ENCODE peak calls at places on chromosomes 2 and 18, in four cellular contexts. W is K562, Z is HepG2, U is H1. M is an unnamed sample.

GRCh38 chr2:175742367-175742766 is 259.7 kb downstream of the LNPK start:
- DNase-seq in W (no peak), Z (no peak), U (no peak), M (no peak)

GRCh38 chr2:85723707-85724360 is 29.7 kb downstream of the GNLY start:
- DNase-seq in Z (no peak), U (no peak), W (no peak), M (no peak)

GRCh38 chr18:60053747-60054304 is 154.0 kb downstream of the PMAIP1 start:
- DNase-seq in Z (peak), W (peak), U (no peak), M (peak)

GRCh38 chr2:186603208-186603765 is 13.4 kb downstream of the ITGAV start:
- DNase-seq in Z (no peak), U (no peak), W (no peak), M (no peak)

GRCh38 chr2:159449504-159450124 is 163.1 kb upstream of the WDSUB1 start:
- DNase-seq in W (no peak), U (no peak), Z (no peak), M (no peak)

GRCh38 chr2:233917146-233917545 is at the start of gene TRPM8:
- DNase-seq in U (no peak), W (no peak), Z (no peak), M (no peak)

GRCh38 chr2:1766400-1766799 is 22.1 kb upstream of the PXDN start:
- DNase-seq in Z (no peak), U (no peak), W (no peak), M (no peak)

GRCh38 chr18:23209796-23210195 is 74.5 kb downstream of the CABLES1 start:
- DNase-seq in W (no peak), U (no peak), Z (no peak), M (no peak)

GRCh38 chr2:141021109-141021508 is 1109.7 kb downstream of the LRP1B start:
- DNase-seq in U (no peak), W (no peak), Z (no peak), M (no peak)

GRCh38 chr2:24824966-24825882 is 32.0 kb downstream of the CENPO start:
- DNase-seq in U (peak), Z (no peak), W (peak), M (no peak)

GRCh38 chr2:69692424-69692823 is 48.9 kb upstream of the AAK1 start:
- DNase-seq in W (no peak), Z (no peak), U (no peak), M (no peak)

GRCh38 chr2:20650412-20650879 is 452 bp downstream of the HS1BP3 start:
- DNase-seq in Z (no peak), W (peak), U (no peak), M (no peak)

GRCh38 chr2:158772306-158773078 is 22.6 kb upstream of the DAPL1 start:
- DNase-seq in Z (no peak), U (no peak), W (no peak), M (no peak)

GRCh38 chr18:48858676-48859075 is 92.1 kb downstream of the SMAD7 start:
- DNase-seq in Z (no peak), U (no peak), W (no peak), M (no peak)

GRCh38 chr2:14978836-14979235 is 346.3 kb downstream of the LRATD1 start:
- DNase-seq in Z (no peak), U (no peak), W (no peak), M (no peak)

GRCh38 chr2:53403836-53404413 is 363.7 kb upstream of the CHAC2 start:
- DNase-seq in U (no peak), Z (no peak), W (no peak), M (no peak)

GRCh38 chr2:222837643-222838056 is 23.2 kb upstream of the ACSL3 start:
- DNase-seq in Z (peak), U (no peak), W (no peak), M (no peak)

GRCh38 chr2:231905026-231905425 is 21.2 kb downstream of the NPPC start:
- DNase-seq in W (no peak), Z (no peak), U (no peak), M (no peak)

GRCh38 chr18:43279015-43279758 is 1.9 kb upstream of the SYT4 start:
- DNase-seq in W (no peak), Z (peak), U (no peak), M (no peak)
- TF ChIP-seq CREB1 in W (no peak), Z (no peak), U (no peak), M (no peak)

GRCh38 chr2:10266133-10266620 is 36.5 kb upstream of the HPCAL1 start:
- DNase-seq in U (no peak), Z (no peak), W (no peak), M (no peak)
- TF ChIP-seq USF2 in U (no peak), Z (no peak), W (no peak), M (no peak)

GRCh38 chr2:71780162-71780561 is 326.8 kb downstream of the DYSF start:
- DNase-seq in U (no peak), W (no peak), Z (no peak), M (no peak)

GRCh38 chr2:71782323-71782722 is 329.0 kb downstream of the DYSF start:
- DNase-seq in Z (no peak), W (no peak), U (no peak), M (no peak)

GRCh38 chr2:71783815-71784214 is 330.5 kb downstream of the DYSF start:
- DNase-seq in W (no peak), Z (no peak), U (peak), M (no peak)

GRCh38 chr2:71783215-71783614 is 329.9 kb downstream of the DYSF start:
- DNase-seq in Z (no peak), U (peak), W (no peak), M (no peak)

DNA sequence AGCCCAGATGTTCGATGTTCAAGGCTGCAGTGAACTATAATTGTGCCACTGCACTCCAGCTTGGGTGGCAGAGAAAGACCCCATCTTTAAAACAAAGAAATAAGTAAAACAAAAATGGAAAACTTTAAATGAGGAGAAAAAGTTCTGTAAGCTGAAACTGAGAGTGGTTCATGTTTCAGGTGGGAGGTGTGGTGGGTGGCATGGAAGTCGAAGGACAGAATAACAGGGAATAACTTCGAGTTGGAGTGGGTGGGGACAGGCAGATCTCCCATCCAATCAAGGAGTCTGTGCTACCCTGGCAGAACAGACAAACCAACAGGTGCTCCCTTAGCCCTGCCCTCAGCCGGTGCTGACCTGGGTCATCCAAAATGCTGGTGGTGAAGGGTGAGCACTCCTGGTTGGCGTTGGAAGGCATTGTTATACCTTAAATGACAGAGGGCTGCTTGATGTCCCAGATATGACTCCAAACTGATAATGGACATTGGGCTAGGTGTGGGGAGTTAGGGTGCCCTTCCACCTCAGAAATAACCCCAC is 328.4 kb downstream of the DYSF start:
- DNase-seq in U (no peak), Z (no peak), W (no peak), M (no peak)
- TF ChIP-seq HDAC2 in U (no peak), Z (no peak), W (no peak), M (no peak)

GRCh38 chr2:99880148-99880983 is 262.0 kb downstream of the AFF3 start:
- DNase-seq in W (no peak), Z (no peak), U (no peak), M (no peak)
- TF ChIP-seq CREB1 in W (no peak), Z (no peak), U (no peak), M (no peak)

GRCh38 chr2:45301307-45302010 is 292.2 kb upstream of the SIX2 start:
- DNase-seq in Z (no peak), W (no peak), U (no peak), M (no peak)
- TF ChIP-seq USF2 in Z (no peak), W (no peak), U (no peak), M (no peak)

GRCh38 chr2:102604754-102605153 is 14.6 kb upstream of the SLC9A2 start:
- DNase-seq in U (no peak), Z (no peak), W (no peak), M (no peak)

GRCh38 chr2:102597788-102598187 is 21.6 kb upstream of the SLC9A2 start:
- DNase-seq in U (no peak), Z (no peak), W (peak), M (no peak)

GRCh38 chr2:102603904-102604303 is 15.4 kb upstream of the SLC9A2 start:
- DNase-seq in W (no peak), Z (no peak), U (no peak), M (no peak)

GRCh38 chr2:102601730-102602129 is 17.6 kb upstream of the SLC9A2 start:
- DNase-seq in W (no peak), U (no peak), Z (no peak), M (no peak)

DNA sequence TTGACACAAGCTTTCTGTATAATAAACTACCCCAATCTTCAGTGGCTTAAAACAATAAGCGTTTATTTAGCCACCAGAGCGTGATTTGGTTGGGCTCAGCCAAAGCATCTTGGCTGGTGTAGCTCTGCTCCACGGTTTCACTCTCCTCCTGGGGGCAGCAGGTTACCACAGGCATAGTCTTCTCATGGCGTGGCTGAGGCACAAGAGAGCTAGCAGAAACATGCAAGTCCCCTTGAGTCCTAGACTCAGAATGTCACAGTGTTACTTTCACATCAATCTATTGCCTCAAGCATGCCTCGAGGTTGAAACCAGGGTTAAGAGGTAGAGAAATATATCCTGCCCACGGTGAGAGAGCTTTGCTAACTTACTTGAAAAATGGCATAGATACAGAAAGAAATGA is 19.9 kb upstream of the SLC9A2 start:
- DNase-seq in U (no peak), W (no peak), Z (no peak), M (no peak)
- TF ChIP-seq HDAC2 in U (no peak), W (no peak), Z (no peak), M (no peak)

DNA sequence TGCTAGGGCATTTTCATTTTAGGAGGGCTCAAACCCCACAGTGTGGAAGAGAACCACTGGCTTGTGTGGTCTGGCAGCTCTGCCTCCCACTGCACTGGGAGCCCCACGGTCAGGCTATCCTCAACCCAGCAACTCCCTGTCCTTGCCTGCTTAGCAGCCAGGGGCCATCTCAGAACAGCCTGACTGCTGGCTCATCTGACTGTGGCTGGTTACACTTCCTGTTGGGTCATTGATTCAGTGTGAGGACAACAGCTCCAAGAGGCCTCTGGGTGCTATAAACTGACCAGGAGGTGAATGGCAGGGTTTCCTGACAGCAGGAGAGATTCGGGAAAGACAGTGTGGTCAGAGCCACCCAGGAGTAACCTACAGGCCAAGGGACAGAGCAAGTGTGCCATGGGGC is 40.1 kb downstream of the AMER3 start:
- DNase-seq in U (no peak), Z (no peak), W (no peak), M (no peak)
- TF ChIP-seq CREB1 in U (no peak), Z (no peak), W (no peak), M (no peak)

DNA sequence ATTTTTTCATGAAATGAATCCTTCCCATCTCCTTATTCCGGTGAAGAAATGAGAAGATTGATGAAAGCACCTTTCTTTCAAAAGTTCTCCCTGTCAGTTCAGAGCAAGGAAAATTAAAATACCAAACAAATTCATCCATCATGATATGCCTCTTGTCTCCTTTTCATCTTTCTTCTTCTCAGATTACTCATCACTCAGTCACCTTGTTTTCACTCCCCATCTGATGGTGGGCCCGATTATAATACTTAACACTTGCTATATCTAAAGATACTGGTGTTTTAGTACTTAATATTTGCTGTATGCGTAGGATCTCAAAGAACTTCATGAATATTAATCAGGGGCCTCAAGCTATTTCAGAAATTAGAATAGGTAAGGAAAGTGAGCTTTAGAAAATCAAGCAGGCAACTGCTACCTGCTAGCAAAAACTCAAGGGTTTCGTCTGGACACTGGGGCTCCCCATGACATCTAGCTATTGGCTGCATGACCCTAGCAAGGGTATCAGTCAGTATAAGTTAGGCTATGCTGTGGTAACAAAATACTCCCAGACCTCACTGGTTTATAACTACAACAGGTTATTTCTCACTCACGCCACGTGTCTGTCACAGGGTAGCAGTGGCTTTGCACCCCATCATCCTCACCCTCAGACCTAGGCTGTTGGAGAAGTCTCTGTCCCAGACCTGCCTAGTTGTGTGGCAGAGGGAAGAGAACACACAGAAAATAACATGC is 39.0 kb upstream of the RNF152 start:
- DNase-seq in Z (no peak), U (no peak), W (no peak), M (no peak)
- TF ChIP-seq USF2 in Z (no peak), U (no peak), W (no peak), M (no peak)

GRCh38 chr2:9139491-9140443 is 66.8 kb upstream of the ASAP2 start:
- DNase-seq in W (peak), U (peak), Z (peak), M (no peak)
- TF ChIP-seq HDAC2 in W (no peak), U (no peak), Z (no peak), M (no peak)

M was measured in GM12878.